ENCODE peak calls at places on chromosomes 1 and 21, in ten cellular contexts. O is tibial nerve, Z is ascending aorta, D is A549, S is colonic mucosa, W is left lung, Q is psoas muscle, I is lung, T is GM23338, C is neural progenitor cell. R is an unnamed sample.

GRCh38 chr1:87176514-87176913 is 152.2 kb upstream of the LMO4 start:
- DNase-seq in O (no peak), Z (no peak), D (no peak), S (no peak), W (no peak), Q (no peak), I (no peak), T (no peak), C (no peak), R (no peak)

GRCh38 chr1:229643996-229644748 is 18.1 kb downstream of the URB2 start:
- DNase-seq in O (no peak), Z (no peak), D (no peak), S (no peak), W (no peak), Q (no peak), I (no peak), T (no peak), C (no peak), R (no peak)

GRCh38 chr1:119141020-119141424 is 569 bp upstream of the WARS2 start:
- DNase-seq in O (peak; percentile 10), Z (no peak), D (peak; percentile 34), S (peak; percentile 41), W (no peak), Q (peak; percentile 28), I (peak; percentile 30), T (peak; percentile 50), C (peak; percentile 19), R (peak; percentile 26)

GRCh38 chr1:20402585-20403422 is 83.2 kb downstream of the CAMK2N1 start:
- DNase-seq in O (no peak), Z (no peak), D (no peak), S (no peak), W (no peak), Q (no peak), I (no peak), T (no peak), C (no peak), R (no peak)

GRCh38 chr1:112868191-112868590 is 87.8 kb downstream of the SLC16A1 start:
- DNase-seq in O (no peak), Z (no peak), D (no peak), S (no peak), W (no peak), Q (no peak), I (no peak), T (no peak), C (no peak), R (no peak)

GRCh38 chr1:41455479-41456271 is 28.8 kb downstream of the EDN2 start:
- DNase-seq in O (no peak), Z (peak; percentile 48), D (no peak), S (no peak), W (no peak), Q (no peak), I (no peak), T (no peak), C (no peak), R (peak; percentile 69)

GRCh38 chr1:231460614-231461013 is 38.5 kb upstream of the EGLN1 start:
- DNase-seq in O (no peak), Z (no peak), D (no peak), S (no peak), W (no peak), Q (no peak), I (no peak), T (no peak), C (no peak), R (no peak)

GRCh38 chr21:34280389-34280795 is 83.4 kb upstream of the KCNE2 start:
- DNase-seq in O (peak; percentile 29), Z (no peak), D (no peak), S (peak; percentile 25), W (no peak), Q (peak; percentile 34), I (peak; percentile 29), T (no peak), C (no peak), R (no peak)

GRCh38 chr1:244861683-244862082 is 2.7 kb downstream of the HNRNPU start:
- DNase-seq in O (no peak), Z (no peak), D (no peak), S (no peak), W (no peak), Q (no peak), I (no peak), T (no peak), C (peak; percentile 15), R (no peak)

GRCh38 chr1:182781849-182782586 is 7.6 kb upstream of the NPL start:
- DNase-seq in O (peak; percentile 70), Z (peak; percentile 14), D (peak; percentile 47), S (peak; percentile 56), W (peak; percentile 66), Q (peak; percentile 74), I (peak; percentile 66), T (peak; percentile 86), C (peak; percentile 78), R (peak; percentile 69)

GRCh38 chr1:182786223-182787001 is 3.2 kb upstream of the NPL start:
- DNase-seq in O (no peak), Z (no peak), D (peak; percentile 78), S (peak; percentile 54), W (peak; percentile 66), Q (peak; percentile 46), I (peak; percentile 53), T (peak; percentile 88), C (peak; percentile 82), R (peak; percentile 59)

GRCh38 chr1:182782587-182782913 is 7.0 kb upstream of the NPL start:
- DNase-seq in O (no peak), Z (no peak), D (no peak), S (no peak), W (no peak), Q (no peak), I (no peak), T (no peak), C (no peak), R (no peak)

GRCh38 chr1:182784556-182785171 is 4.9 kb upstream of the NPL start:
- DNase-seq in O (peak; percentile 67), Z (no peak), D (peak; percentile 44), S (peak; percentile 24), W (no peak), Q (no peak), I (no peak), T (peak; percentile 79), C (peak; percentile 72), R (no peak)

DNA sequence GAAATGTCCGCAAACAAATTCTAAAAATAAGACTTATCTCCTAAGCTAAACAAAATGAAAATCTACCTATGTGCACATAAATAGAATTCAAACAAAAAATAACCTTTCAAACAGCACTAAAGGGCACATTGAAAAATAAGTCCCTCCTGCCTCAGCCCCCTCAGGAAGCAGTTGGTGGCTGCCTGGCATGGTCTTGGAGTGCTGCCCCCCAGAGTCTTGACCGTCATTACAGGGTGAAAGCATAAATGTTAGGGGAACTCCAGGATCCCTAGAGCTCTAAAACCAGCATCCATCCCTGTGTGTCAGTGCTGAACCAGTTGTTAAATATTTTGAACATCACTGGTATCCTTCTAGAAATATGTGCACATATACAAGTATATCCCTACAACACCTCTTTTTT is 6.5 kb upstream of the NPL start:
- DNase-seq in O (no peak), Z (no peak), D (no peak), S (no peak), W (no peak), Q (no peak), I (no peak), T (peak; percentile 66), C (peak; percentile 56), R (no peak)
- TF ChIP-seq CTCF in O (no peak), Z (no peak), D (no peak), S (no peak), W (no peak), Q (no peak), I (no peak), T (peak; percentile 72), C (peak; percentile 53), R (no peak)

GRCh38 chr1:1163538-1164070 is 10.1 kb upstream of the TTLL10 start:
- DNase-seq in O (no peak), Z (no peak), D (no peak), S (no peak), W (no peak), Q (no peak), I (no peak), T (no peak), C (no peak), R (no peak)
- H3K4me1 ChIP-seq in O (peaks cover 3% of the 10 kb centered on the region), Z (peaks cover under 1% of the 10 kb centered on the region), D (peaks cover 15% of the 10 kb centered on the region), S (peaks cover 20% of the 10 kb centered on the region), W (peaks cover 5% of the 10 kb centered on the region), Q (peaks cover 9% of the 10 kb centered on the region), I (no peaks in the 10 kb centered on the region), T (peaks cover 14% of the 10 kb centered on the region), C (peaks cover 29% of the 10 kb centered on the region), R (peaks cover 3% of the 10 kb centered on the region)

GRCh38 chr1:65623895-65624294 is 168.8 kb upstream of the PDE4B start:
- DNase-seq in O (no peak), Z (no peak), D (no peak), S (no peak), W (no peak), Q (no peak), I (no peak), T (no peak), C (no peak), R (no peak)
- TF ChIP-seq CTCF in O (no peak), Z (no peak), D (no peak), S (no peak), W (no peak), Q (no peak), I (no peak), T (no peak), C (no peak), R (no peak)

GRCh38 chr1:234983554-234983911 is 145.1 kb downstream of the TOMM20 start:
- DNase-seq in O (no peak), Z (no peak), D (no peak), S (no peak), W (no peak), Q (no peak), I (no peak), T (no peak), C (no peak), R (no peak)

GRCh38 chr1:234985007-234985370 is 143.6 kb downstream of the TOMM20 start:
- DNase-seq in O (no peak), Z (no peak), D (no peak), S (no peak), W (no peak), Q (no peak), I (no peak), T (no peak), C (no peak), R (no peak)

GRCh38 chr1:234986750-234987414 is 141.8 kb downstream of the TOMM20 start:
- DNase-seq in O (no peak), Z (no peak), D (no peak), S (no peak), W (no peak), Q (no peak), I (no peak), T (peak; percentile 59), C (peak; percentile 52), R (no peak)

GRCh38 chr1:234987415-234988159 is 141.1 kb downstream of the TOMM20 start:
- DNase-seq in O (peak; percentile 85), Z (no peak), D (peak; percentile 89), S (peak; percentile 57), W (peak; percentile 67), Q (peak; percentile 74), I (peak; percentile 68), T (peak; percentile 85), C (peak; percentile 73), R (peak; percentile 82)

GRCh38 chr1:234985531-234986294 is 142.9 kb downstream of the TOMM20 start:
- DNase-seq in O (no peak), Z (no peak), D (no peak), S (no peak), W (no peak), Q (no peak), I (no peak), T (no peak), C (no peak), R (no peak)
- H3K4me1 ChIP-seq in O (peaks cover 51% of the 10 kb centered on the region), Z (peaks cover 37% of the 10 kb centered on the region), D (peaks cover 51% of the 10 kb centered on the region), S (peaks cover 19% of the 10 kb centered on the region), W (peaks cover 72% of the 10 kb centered on the region), Q (peaks cover 33% of the 10 kb centered on the region), I (peaks cover 6% of the 10 kb centered on the region), T (peaks cover 27% of the 10 kb centered on the region), C (peaks cover 25% of the 10 kb centered on the region), R (peaks cover 69% of the 10 kb centered on the region)